ENCODE peak calls at places on chromosomes 7 and 10, in eight cellular contexts. V is sigmoid colon, Y is A549, F is colonic mucosa, B is heart right ventricle, P is body of pancreas, K is PC-3, W is tibial artery. S is an unnamed sample.

GRCh38 chr7:68125173-68125572 is 1128.5 kb downstream of the TYW1 start:
- DNase-seq in B (no peak), V (no peak), F (no peak), P (no peak), W (no peak), Y (no peak), K (no peak), S (no peak)

GRCh38 chr7:95199779-95200558 is 124.4 kb downstream of the PON1 start:
- DNase-seq in V (peak; percentile 64), Y (peak; percentile 40), W (no peak), F (no peak), B (peak; percentile 15), P (peak; percentile 41), K (peak; percentile 60), S (peak; percentile 71)

GRCh38 chr7:10076661-10077300 is 896.9 kb upstream of the PHF14 start:
- DNase-seq in K (no peak), V (no peak), W (no peak), B (no peak), Y (no peak), P (no peak), F (no peak), S (no peak)

GRCh38 chr7:318476-319266 is 28.7 kb downstream of the FOXL3 start:
- DNase-seq in K (no peak), W (no peak), V (no peak), P (peak; percentile 72), F (peak; percentile 72), B (no peak), Y (no peak), S (no peak)

GRCh38 chr10:69413221-69413865 is 3.4 kb downstream of the TACR2 start:
- DNase-seq in K (peak; percentile 69), W (peak; percentile 87), V (peak; percentile 94), F (no peak), P (peak; percentile 57), Y (no peak), B (peak; percentile 69), S (peak; percentile 75)

GRCh38 chr10:110151871-110152270 is 55.5 kb upstream of the MXI1 start:
- DNase-seq in Y (no peak), V (no peak), W (no peak), P (no peak), B (no peak), F (no peak), K (no peak), S (no peak)

GRCh38 chr10:84715911-84716310 is 387.5 kb downstream of the CCSER2 start:
- DNase-seq in V (no peak), W (no peak), F (peak; percentile 21), B (no peak), K (peak; percentile 59), Y (peak; percentile 10), P (no peak), S (no peak)

GRCh38 chr7:107725138-107725740 is 18.7 kb upstream of the CBLL1 start:
- DNase-seq in B (peak; percentile 42), V (no peak), W (no peak), Y (peak; percentile 61), P (peak; percentile 50), F (peak; percentile 51), K (peak; percentile 84), S (peak; percentile 56)

GRCh38 chr10:120477006-120477722 is 20.1 kb downstream of the PLPP4 start:
- DNase-seq in F (no peak), B (no peak), W (no peak), Y (no peak), V (no peak), K (no peak), P (no peak), S (no peak)

GRCh38 chr10:14022052-14022451 is 308.7 kb downstream of the FRMD4A start:
- DNase-seq in K (no peak), F (no peak), P (no peak), B (no peak), W (no peak), Y (no peak), V (no peak), S (no peak)

GRCh38 chr7:1902231-1902855 is 232.3 kb downstream of the ELFN1 start:
- DNase-seq in V (peak; percentile 55), P (no peak), Y (no peak), W (no peak), K (no peak), B (no peak), F (no peak), S (no peak)

GRCh38 chr7:46855851-46856250 is 726.1 kb downstream of the TNS3 start:
- DNase-seq in F (no peak), B (no peak), Y (no peak), W (peak; percentile 76), K (no peak), V (no peak), P (no peak), S (no peak)

GRCh38 chr10:44201656-44202055 is 183.2 kb downstream of the CXCL12 start:
- DNase-seq in P (no peak), W (no peak), V (no peak), K (no peak), F (no peak), Y (no peak), B (no peak), S (no peak)

GRCh38 chr10:44513592-44513991 is 128.7 kb upstream of the CXCL12 start:
- DNase-seq in Y (no peak), P (no peak), F (no peak), W (no peak), V (no peak), K (no peak), B (no peak), S (no peak)

GRCh38 chr10:86392723-86393094 is 26.1 kb upstream of the GRID1 start:
- DNase-seq in Y (no peak), P (no peak), W (no peak), B (no peak), K (no peak), F (no peak), V (peak; percentile 55), S (no peak)

GRCh38 chr10:86391236-86391840 is 24.7 kb upstream of the GRID1 start:
- DNase-seq in B (no peak), P (no peak), Y (no peak), F (no peak), W (peak; percentile 24), V (peak; percentile 46), K (no peak), S (no peak)

GRCh38 chr10:86390337-86391120 is 23.9 kb upstream of the GRID1 start:
- DNase-seq in W (no peak), P (no peak), V (peak; percentile 40), B (no peak), Y (no peak), K (no peak), F (no peak), S (no peak)

GRCh38 chr10:86393401-86393800 is 26.8 kb upstream of the GRID1 start:
- DNase-seq in F (no peak), V (no peak), W (no peak), B (no peak), K (no peak), Y (no peak), P (no peak), S (no peak)

GRCh38 chr10:86391986-86392722 is 25.6 kb upstream of the GRID1 start:
- DNase-seq in F (no peak), P (no peak), K (no peak), Y (no peak), W (no peak), B (no peak), V (peak; percentile 55), S (no peak)
- H3K27ac ChIP-seq in F (no peak overlapping the region), P (no peak overlapping the region), K (no peak overlapping the region), Y (no peak overlapping the region), W (no peak overlapping the region), B (no peak overlapping the region), V (no peak overlapping the region), S (no peak overlapping the region)

DNA sequence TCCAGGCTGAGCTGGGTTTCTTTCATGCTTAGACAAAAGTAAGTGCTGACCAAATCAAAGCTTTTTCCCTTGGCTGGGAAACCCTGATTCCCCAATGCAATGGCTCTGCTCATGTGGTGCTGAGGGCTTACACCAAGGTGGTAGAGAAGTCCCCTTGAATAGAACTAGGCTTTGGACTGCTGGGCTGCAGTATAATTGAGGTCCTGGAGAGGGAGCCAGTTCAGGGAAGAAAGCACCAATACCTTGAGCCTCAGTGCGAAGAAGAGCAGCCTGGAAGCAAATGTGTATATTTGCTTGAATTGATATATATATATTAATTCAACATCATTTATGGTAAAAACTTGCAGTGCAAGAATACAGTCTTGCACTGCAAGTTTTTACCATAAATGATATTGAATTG is 391.1 kb downstream of the RPS24 start:
- DNase-seq in Y (no peak), W (peak; percentile 11), K (peak; percentile 92), V (peak; percentile 17), F (no peak), B (no peak), P (peak; percentile 5), S (no peak)
- TF ChIP-seq CTCF in Y (no peak), W (no peak), K (peak; percentile 99), V (no peak), F (peak; percentile 40), B (peak; percentile 15), P (no peak), S (no peak)

GRCh38 chr10:119439922-119440321 is 102.6 kb downstream of the RGS10 start:
- DNase-seq in Y (no peak), W (no peak), F (no peak), K (no peak), B (no peak), P (no peak), V (no peak), S (no peak)
- H3K27ac ChIP-seq in Y (no peak overlapping the region), W (no peak overlapping the region), F (no peak overlapping the region), K (no peak overlapping the region), B (peak overlapping the region; percentile 62), P (no peak overlapping the region), V (peak overlapping the region; percentile 31), S (no peak overlapping the region)

GRCh38 chr10:132453470-132453861 is 56.5 kb downstream of the PWWP2B start:
- DNase-seq in V (no peak), B (no peak), F (no peak), Y (no peak), K (no peak), P (no peak), W (no peak), S (no peak)
- TF ChIP-seq CTCF in V (no peak), B (no peak), F (no peak), Y (no peak), K (peak; percentile 27), P (no peak), W (no peak), S (no peak)

GRCh38 chr10:563827-564226 is 125.6 kb downstream of the DIP2C start:
- DNase-seq in F (no peak), K (no peak), Y (no peak), V (no peak), P (no peak), B (no peak), W (no peak), S (no peak)
- H3K27ac ChIP-seq in F (no peak overlapping the region), K (no peak overlapping the region), Y (no peak overlapping the region), V (no peak overlapping the region), P (no peak overlapping the region), B (no peak overlapping the region), W (no peak overlapping the region), S (no peak overlapping the region)